ENCODE peak calls at places on chromosomes 4 and X, in six cellular contexts. One of them, this sample, is unnamed.

GRCh38 chrX:19670321-19670750 is 155.0 kb upstream of the MAP3K15 start:
- DNase-seq in H9: no peak
- DNase-seq in stomach: no peak
- DNase-seq in ovary: no peak
- DNase-seq in cardiac muscle cell: peak; percentile 64
- DNase-seq in psoas muscle: no peak
- DNase-seq in this sample: no peak

GRCh38 chr4:127783026-127783769 is 1.1 kb downstream of the HSPA4L start:
- DNase-seq in stomach: peak; percentile 60
- DNase-seq in ovary: peak; percentile 66
- DNase-seq in cardiac muscle cell: peak; percentile 74
- DNase-seq in H9: peak; percentile 64
- DNase-seq in psoas muscle: peak; percentile 74
- DNase-seq in this sample: peak; percentile 50

GRCh38 chr4:171880136-171880535 is 66.9 kb downstream of the GALNTL6 start:
- DNase-seq in cardiac muscle cell: peak; percentile 59
- DNase-seq in stomach: no peak
- DNase-seq in psoas muscle: no peak
- DNase-seq in H9: no peak
- DNase-seq in ovary: no peak
- DNase-seq in this sample: no peak

GRCh38 chrX:130110379-130111219 is at the start of gene ELF4:
- DNase-seq in H9: no peak
- DNase-seq in psoas muscle: peak; percentile 50
- DNase-seq in stomach: peak; percentile 66
- DNase-seq in ovary: peak; percentile 48
- DNase-seq in cardiac muscle cell: peak; percentile 68
- DNase-seq in this sample: no peak

GRCh38 chr4:16442296-16442695 is 216.0 kb upstream of the TAPT1 start:
- DNase-seq in ovary: no peak
- DNase-seq in H9: no peak
- DNase-seq in cardiac muscle cell: no peak
- DNase-seq in stomach: no peak
- DNase-seq in psoas muscle: no peak
- DNase-seq in this sample: no peak

GRCh38 chr4:180808862-180809261 is 1434.3 kb upstream of the TENM3 start:
- DNase-seq in stomach: no peak
- DNase-seq in psoas muscle: no peak
- DNase-seq in cardiac muscle cell: peak; percentile 18
- DNase-seq in H9: no peak
- DNase-seq in ovary: no peak
- DNase-seq in this sample: no peak

GRCh38 chr4:186764457-186764856 is 40.8 kb upstream of the FAT1 start:
- DNase-seq in H9: no peak
- DNase-seq in psoas muscle: no peak
- DNase-seq in stomach: no peak
- DNase-seq in ovary: no peak
- DNase-seq in cardiac muscle cell: no peak
- DNase-seq in this sample: no peak

GRCh38 chrX:18410038-18410437 is 15.4 kb upstream of the CDKL5 start:
- DNase-seq in psoas muscle: no peak
- DNase-seq in stomach: no peak
- DNase-seq in H9: no peak
- DNase-seq in ovary: no peak
- DNase-seq in cardiac muscle cell: peak; percentile 58
- DNase-seq in this sample: no peak

GRCh38 chr4:47615385-47615784 is 130.3 kb downstream of the ATP10D start:
- DNase-seq in H9: no peak
- DNase-seq in cardiac muscle cell: peak; percentile 36
- DNase-seq in ovary: no peak
- DNase-seq in stomach: no peak
- DNase-seq in psoas muscle: no peak
- DNase-seq in this sample: no peak

GRCh38 chr4:6776920-6777635 is 5.4 kb upstream of the KIAA0232 start:
- DNase-seq in H9: no peak
- DNase-seq in cardiac muscle cell: no peak
- DNase-seq in ovary: no peak
- DNase-seq in stomach: no peak
- DNase-seq in psoas muscle: no peak
- DNase-seq in this sample: no peak

GRCh38 chrX:135973025-135973547 is 702 bp downstream of the MMGT1 start:
- DNase-seq in H9: no peak
- DNase-seq in stomach: no peak
- DNase-seq in ovary: peak; percentile 9
- DNase-seq in psoas muscle: no peak
- DNase-seq in cardiac muscle cell: peak; percentile 19
- DNase-seq in this sample: no peak

GRCh38 chrX:139889760-139890159 is 43.1 kb downstream of the ATP11C start:
- DNase-seq in H9: no peak
- DNase-seq in psoas muscle: no peak
- DNase-seq in stomach: no peak
- DNase-seq in ovary: no peak
- DNase-seq in cardiac muscle cell: peak; percentile 30
- DNase-seq in this sample: no peak

GRCh38 chr4:185640809-185641675 is 105.7 kb upstream of the PDLIM3 start:
- DNase-seq in ovary: no peak
- DNase-seq in psoas muscle: no peak
- DNase-seq in H9: no peak
- DNase-seq in stomach: no peak
- DNase-seq in cardiac muscle cell: peak; percentile 88
- DNase-seq in this sample: no peak

GRCh38 chrX:97057349-97057909 is 173.7 kb downstream of the RPA4 start:
- DNase-seq in psoas muscle: no peak
- DNase-seq in H9: no peak
- DNase-seq in cardiac muscle cell: no peak
- DNase-seq in ovary: no peak
- DNase-seq in stomach: no peak
- DNase-seq in this sample: no peak

GRCh38 chr4:1061747-1062146 is 50.3 kb downstream of the FGFRL1 start:
- DNase-seq in cardiac muscle cell: no peak
- DNase-seq in stomach: no peak
- DNase-seq in H9: no peak
- DNase-seq in ovary: no peak
- DNase-seq in psoas muscle: no peak
- DNase-seq in this sample: no peak

GRCh38 chrX:74325130-74326059 is 21.4 kb downstream of the ZCCHC13 start:
- DNase-seq in stomach: no peak
- DNase-seq in H9: peak; percentile 94
- DNase-seq in cardiac muscle cell: no peak
- DNase-seq in psoas muscle: no peak
- DNase-seq in ovary: no peak
- DNase-seq in this sample: no peak

GRCh38 chrX:30653415-30654131 is at the start of gene GK:
- DNase-seq in psoas muscle: peak; percentile 23
- DNase-seq in stomach: no peak
- DNase-seq in H9: peak; percentile 28
- DNase-seq in cardiac muscle cell: no peak
- DNase-seq in ovary: no peak
- DNase-seq in this sample: no peak

GRCh38 chr4:64727960-64728359 is 318.7 kb upstream of the TECRL start:
- DNase-seq in cardiac muscle cell: no peak
- DNase-seq in stomach: no peak
- DNase-seq in ovary: no peak
- DNase-seq in psoas muscle: no peak
- DNase-seq in H9: peak; percentile 64
- DNase-seq in this sample: no peak

GRCh38 chrX:45198301-45198700 is 2.4 kb downstream of the DIPK2B start:
- DNase-seq in cardiac muscle cell: peak; percentile 6
- DNase-seq in ovary: no peak
- DNase-seq in psoas muscle: no peak
- DNase-seq in H9: no peak
- DNase-seq in stomach: no peak
- DNase-seq in this sample: no peak

GRCh38 chr4:13640149-13640671 is 12.7 kb upstream of the BOD1L1 start:
- DNase-seq in stomach: no peak
- DNase-seq in psoas muscle: no peak
- DNase-seq in cardiac muscle cell: no peak
- DNase-seq in ovary: no peak
- DNase-seq in H9: peak; percentile 71
- DNase-seq in this sample: no peak

GRCh38 chr4:173046144-173046543 is 122.5 kb upstream of the GALNT7 start:
- DNase-seq in H9: no peak
- DNase-seq in cardiac muscle cell: no peak
- DNase-seq in ovary: no peak
- DNase-seq in psoas muscle: no peak
- DNase-seq in stomach: no peak
- DNase-seq in this sample: no peak

GRCh38 chr4:89314291-89314690 is 6.7 kb upstream of the GPRIN3 start:
- DNase-seq in ovary: no peak
- DNase-seq in stomach: no peak
- DNase-seq in cardiac muscle cell: no peak
- DNase-seq in psoas muscle: no peak
- DNase-seq in H9: no peak
- DNase-seq in this sample: no peak

GRCh38 chrX:70769659-70770232 is 138.8 kb downstream of the TEX11 start:
- DNase-seq in H9: no peak
- DNase-seq in stomach: no peak
- DNase-seq in psoas muscle: no peak
- DNase-seq in cardiac muscle cell: peak; percentile 2
- DNase-seq in ovary: no peak
- DNase-seq in this sample: no peak
- TF ChIP-seq CTCF in H9: peak; percentile 67
- TF ChIP-seq CTCF in stomach: no peak
- TF ChIP-seq CTCF in psoas muscle: peak; percentile 60
- TF ChIP-seq CTCF in cardiac muscle cell: peak; percentile 18
- TF ChIP-seq CTCF in ovary: no peak
- TF ChIP-seq CTCF in this sample: peak; percentile 10

GRCh38 chr4:140239311-140239710 is 85.3 kb upstream of the MAML3 start:
- DNase-seq in H9: no peak
- DNase-seq in stomach: no peak
- DNase-seq in cardiac muscle cell: no peak
- DNase-seq in psoas muscle: no peak
- DNase-seq in ovary: no peak
- DNase-seq in this sample: no peak

GRCh38 chr4:140237616-140238352 is 83.8 kb upstream of the MAML3 start:
- DNase-seq in psoas muscle: peak; percentile 78
- DNase-seq in cardiac muscle cell: peak; percentile 98
- DNase-seq in ovary: peak; percentile 76
- DNase-seq in H9: peak; percentile 90
- DNase-seq in stomach: peak; percentile 70
- DNase-seq in this sample: peak; percentile 55

GRCh38 chr4:140238353-140239041 is 84.5 kb upstream of the MAML3 start:
- DNase-seq in cardiac muscle cell: peak; percentile 96
- DNase-seq in H9: peak; percentile 60
- DNase-seq in psoas muscle: peak; percentile 93
- DNase-seq in ovary: peak; percentile 95
- DNase-seq in stomach: peak; percentile 85
- DNase-seq in this sample: peak; percentile 88

GRCh38 chr4:140234697-140235060 is 80.7 kb upstream of the MAML3 start:
- DNase-seq in ovary: no peak
- DNase-seq in psoas muscle: no peak
- DNase-seq in stomach: no peak
- DNase-seq in H9: no peak
- DNase-seq in cardiac muscle cell: no peak
- DNase-seq in this sample: no peak

GRCh38 chr4:140236649-140237160 is 82.7 kb upstream of the MAML3 start:
- DNase-seq in cardiac muscle cell: no peak
- DNase-seq in psoas muscle: no peak
- DNase-seq in H9: no peak
- DNase-seq in stomach: no peak
- DNase-seq in ovary: no peak
- DNase-seq in this sample: no peak
- H3K4me1 ChIP-seq in cardiac muscle cell: peaks cover 43% of the 10 kb centered on the region
- H3K4me1 ChIP-seq in psoas muscle: peaks cover 52% of the 10 kb centered on the region
- H3K4me1 ChIP-seq in H9: peaks cover 18% of the 10 kb centered on the region
- H3K4me1 ChIP-seq in stomach: peaks cover 24% of the 10 kb centered on the region
- H3K4me1 ChIP-seq in ovary: peaks cover 7% of the 10 kb centered on the region
- H3K4me1 ChIP-seq in this sample: peaks cover 5% of the 10 kb centered on the region

DNA sequence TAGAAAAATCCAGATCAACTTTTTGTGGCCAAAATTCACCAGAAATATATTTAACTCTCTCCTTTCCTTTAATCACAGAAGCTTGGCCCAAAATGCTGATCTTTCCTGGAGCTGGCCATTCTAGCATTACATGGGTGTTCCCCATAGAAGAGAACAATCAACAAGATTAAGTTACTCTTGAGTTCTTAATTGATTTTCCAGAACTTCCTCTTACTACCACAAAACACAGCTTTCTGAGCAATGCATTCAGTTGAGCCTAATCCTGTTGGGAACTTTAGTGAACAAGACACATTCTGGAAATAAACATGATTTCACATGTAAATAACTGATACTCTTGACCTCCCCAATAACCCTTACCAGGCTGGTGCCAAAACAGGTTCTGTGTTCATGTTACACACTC is 45.4 kb upstream of the STIM2 start:
- DNase-seq in psoas muscle: no peak
- DNase-seq in stomach: no peak
- DNase-seq in H9: no peak
- DNase-seq in ovary: no peak
- DNase-seq in cardiac muscle cell: no peak
- DNase-seq in this sample: no peak
- H3K27ac ChIP-seq in psoas muscle: peak overlapping the region; percentile 42
- H3K27ac ChIP-seq in stomach: no peak overlapping the region
- H3K27ac ChIP-seq in H9: no peak overlapping the region
- H3K27ac ChIP-seq in ovary: no peak overlapping the region
- H3K27ac ChIP-seq in cardiac muscle cell: no peak overlapping the region
- H3K27ac ChIP-seq in this sample: no peak overlapping the region

GRCh38 chr4:19224820-19225219 is 1026.9 kb upstream of the SLIT2 start:
- DNase-seq in cardiac muscle cell: peak; percentile 54
- DNase-seq in stomach: no peak
- DNase-seq in psoas muscle: no peak
- DNase-seq in ovary: no peak
- DNase-seq in H9: no peak
- DNase-seq in this sample: no peak
- TF ChIP-seq CTCF in cardiac muscle cell: peak; percentile 25
- TF ChIP-seq CTCF in stomach: no peak
- TF ChIP-seq CTCF in psoas muscle: peak; percentile 24
- TF ChIP-seq CTCF in ovary: no peak
- TF ChIP-seq CTCF in H9: peak; percentile 62
- TF ChIP-seq CTCF in this sample: no peak

DNA sequence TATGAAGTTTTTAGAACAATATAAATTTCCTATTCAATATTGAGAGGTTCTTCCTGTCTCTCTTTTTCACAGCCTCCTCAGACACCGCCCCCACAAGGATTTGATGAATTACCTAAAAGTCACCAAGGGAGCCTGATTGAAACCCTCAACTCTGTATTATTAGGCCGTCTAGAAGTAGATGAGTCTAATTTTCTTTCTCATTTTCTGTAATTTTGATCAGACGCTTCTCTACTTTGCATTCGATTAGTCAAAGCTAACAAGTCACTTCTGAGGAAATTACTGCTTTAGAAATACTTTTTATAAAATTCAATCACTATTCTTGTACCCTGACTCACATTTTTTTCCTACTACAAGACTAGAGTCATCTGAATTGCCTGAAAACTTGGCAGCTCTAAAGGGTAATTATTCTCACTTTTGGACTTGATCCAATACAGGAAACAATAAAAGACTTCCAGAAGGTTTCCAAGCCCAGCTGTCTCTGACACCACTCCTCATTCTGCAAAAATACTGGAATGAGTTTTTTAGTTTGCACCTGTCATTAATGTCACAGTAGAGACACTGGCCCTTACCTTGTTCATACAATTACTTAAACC is 111.2 kb downstream of the ELOVL6 start:
- DNase-seq in cardiac muscle cell: peak; percentile 84
- DNase-seq in H9: no peak
- DNase-seq in ovary: no peak
- DNase-seq in stomach: no peak
- DNase-seq in psoas muscle: no peak
- DNase-seq in this sample: no peak
- H3K4me1 ChIP-seq in cardiac muscle cell: peaks cover 14% of the 10 kb centered on the region
- H3K4me1 ChIP-seq in H9: peaks cover 8% of the 10 kb centered on the region
- H3K4me1 ChIP-seq in ovary: peaks cover 3% of the 10 kb centered on the region
- H3K4me1 ChIP-seq in stomach: peaks cover 5% of the 10 kb centered on the region
- H3K4me1 ChIP-seq in psoas muscle: no peaks in the 10 kb centered on the region
- H3K4me1 ChIP-seq in this sample: no peaks in the 10 kb centered on the region